ENCODE peak calls at places on chromosomes 13 and 19, in seven cellular contexts. G, T, S, B, X, A and V are unnamed samples.

GRCh38 chr19:39067104-39067503 is 17.1 kb upstream of the ACP7 start:
- DNase-seq in T (no peak), A (no peak), G (no peak), B (no peak), X (no peak), S (no peak), V (no peak)

GRCh38 chr19:1856698-1857603 is 6.4 kb downstream of the KLF16 start:
- DNase-seq in X (peak), A (peak), G (peak), S (peak), B (peak), T (no peak), V (no peak)

GRCh38 chr13:101178394-101178793 is 237.9 kb downstream of the NALCN start:
- DNase-seq in G (no peak), A (no peak), S (no peak), B (no peak), T (no peak), X (no peak), V (no peak)

GRCh38 chr13:24618219-24618955 is 61.8 kb upstream of the ATP12A start:
- DNase-seq in A (no peak), G (no peak), T (no peak), S (no peak), B (no peak), X (no peak), V (no peak)

GRCh38 chr19:35768082-35768421 is 7.3 kb upstream of the ARHGAP33 start:
- DNase-seq in B (no peak), S (no peak), A (no peak), T (no peak), X (no peak), G (no peak), V (no peak)

GRCh38 chr13:28159057-28159456 is 20.7 kb downstream of the PAN3 start:
- DNase-seq in G (no peak), A (no peak), S (no peak), B (no peak), X (no peak), T (no peak), V (no peak)

GRCh38 chr13:39876258-39876657 is 220.8 kb downstream of the COG6 start:
- DNase-seq in G (no peak), B (no peak), A (no peak), X (peak), S (no peak), T (peak), V (no peak)

GRCh38 chr19:14089412-14089661 is 1.2 kb downstream of the SAMD1 start:
- DNase-seq in G (no peak), X (no peak), A (no peak), T (peak), B (no peak), S (no peak), V (no peak)

GRCh38 chr19:1758231-1758577 is 4.9 kb downstream of the ONECUT3 start:
- DNase-seq in X (no peak), T (no peak), A (no peak), G (no peak), B (no peak), S (no peak), V (no peak)

GRCh38 chr13:31174018-31174417 is 12.3 kb upstream of the HSPH1 start:
- DNase-seq in A (no peak), B (no peak), S (no peak), G (no peak), T (peak), X (peak), V (no peak)

GRCh38 chr13:21237081-21237480 is 60.6 kb downstream of the MRPL57 start:
- DNase-seq in X (no peak), B (no peak), A (no peak), G (no peak), S (no peak), T (no peak), V (no peak)

GRCh38 chr13:77325371-77325941 is 1.4 kb downstream of the MYCBP2 start:
- DNase-seq in S (no peak), X (peak), A (no peak), B (no peak), T (no peak), G (no peak), V (no peak)

GRCh38 chr13:59445812-59446211 is 717.9 kb downstream of the DIAPH3 start:
- DNase-seq in B (no peak), G (no peak), X (no peak), S (no peak), A (no peak), T (no peak), V (no peak)

GRCh38 chr13:103044054-103044453 is 22.2 kb downstream of the SLC10A2 start:
- DNase-seq in X (no peak), S (no peak), G (no peak), B (no peak), A (no peak), T (no peak), V (no peak)

GRCh38 chr19:5539431-5539833 is 28.3 kb downstream of the TINCR start:
- DNase-seq in B (no peak), G (no peak), T (peak), S (no peak), X (no peak), A (peak), V (no peak)

GRCh38 chr19:38989066-38989605 is 13.6 kb upstream of the FBXO17 start:
- DNase-seq in A (no peak), X (peak), S (no peak), T (peak), B (no peak), G (no peak), V (no peak)

GRCh38 chr13:114259974-114260373 is 21.4 kb upstream of the UPF3A start:
- DNase-seq in T (no peak), S (no peak), X (no peak), A (no peak), G (no peak), B (no peak), V (no peak)

GRCh38 chr13:29081036-29081435 is 260.9 kb downstream of the MTUS2 start:
- DNase-seq in T (peak), A (no peak), S (no peak), B (no peak), G (no peak), X (no peak), V (no peak)

GRCh38 chr19:10474962-10475451 is 28.1 kb downstream of the KEAP1 start:
- DNase-seq in T (peak), B (no peak), X (no peak), S (no peak), G (no peak), A (no peak), V (no peak)

GRCh38 chr19:55247621-55248099 is 11.2 kb downstream of the PPP6R1 start:
- DNase-seq in T (no peak), G (no peak), X (peak), A (peak), S (no peak), B (no peak), V (no peak)

GRCh38 chr13:44249439-44249838 is 124.2 kb upstream of the SERP2 start:
- DNase-seq in S (no peak), B (no peak), G (peak), T (no peak), X (peak), A (peak), V (no peak)

GRCh38 chr19:46648070-46648960 is 12.3 kb upstream of the GNG8 start:
- DNase-seq in T (no peak), S (no peak), G (no peak), X (no peak), B (no peak), A (no peak), V (no peak)

GRCh38 chr13:108070491-108070890 is 144.8 kb downstream of the LIG4 start:
- DNase-seq in S (no peak), B (no peak), T (peak), X (no peak), G (no peak), A (no peak), V (no peak)

GRCh38 chr19:47006496-47006895 is 13.1 kb upstream of the NPAS1 start:
- DNase-seq in S (no peak), G (no peak), T (no peak), X (no peak), A (no peak), B (no peak), V (no peak)

GRCh38 chr13:77715233-77715891 is 17.9 kb downstream of the SLAIN1 start:
- DNase-seq in S (no peak), X (no peak), B (no peak), T (no peak), G (no peak), A (no peak), V (no peak)

GRCh38 chr13:64753606-64754005 is 2476.5 kb downstream of the PCDH9 start:
- DNase-seq in S (no peak), T (no peak), X (no peak), G (no peak), B (no peak), A (no peak), V (no peak)

GRCh38 chr13:30466841-30467252 is 1.1 kb upstream of the HMGB1 start:
- DNase-seq in X (peak), B (no peak), T (peak), A (no peak), G (no peak), S (no peak), V (no peak)

GRCh38 chr19:45958763-45959516 is 14.7 kb downstream of the NOVA2 start:
- DNase-seq in A (no peak), B (no peak), S (no peak), G (no peak), X (peak), T (no peak), V (no peak)

DNA sequence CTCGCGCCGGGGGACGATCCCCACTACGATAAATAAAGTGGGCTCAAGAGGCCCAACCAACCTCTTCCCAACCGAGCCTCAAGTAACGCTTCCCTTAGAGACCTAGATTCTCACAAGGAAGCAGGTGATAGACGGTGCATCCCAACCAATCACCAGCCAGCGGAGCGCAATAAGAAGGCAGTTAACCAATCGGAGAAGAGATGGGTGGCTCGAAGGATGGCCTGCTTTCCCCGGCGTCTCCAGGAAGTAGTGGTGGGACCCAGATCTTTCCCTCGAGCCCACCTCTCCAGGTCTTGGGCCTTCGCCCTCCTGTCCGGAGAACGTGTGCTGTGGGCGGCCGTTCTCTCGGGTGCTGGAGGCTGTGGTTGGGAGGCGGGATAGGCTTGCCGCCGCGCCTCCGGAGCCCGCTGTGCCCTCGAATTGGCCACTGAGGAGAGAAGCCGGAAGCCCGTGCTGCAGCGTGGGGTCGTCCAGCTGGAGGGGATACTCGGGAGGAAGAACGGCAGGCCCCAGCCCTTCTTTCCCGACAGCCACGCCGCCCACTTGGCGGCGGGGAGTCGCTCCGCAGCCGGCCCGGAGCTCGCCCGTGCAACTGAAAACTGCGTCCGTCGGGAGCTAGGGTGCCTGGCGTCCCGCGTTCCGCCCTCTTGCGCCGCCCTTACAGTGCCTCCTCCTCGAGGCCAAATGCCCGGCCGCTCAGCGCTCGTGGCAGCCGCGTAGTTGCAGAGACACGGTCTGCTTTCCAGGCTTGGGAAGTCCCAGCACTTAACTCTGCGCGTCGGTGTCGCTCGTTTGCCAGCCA is at the start of gene RNF6:
- DNase-seq in T (peak), X (peak), A (peak), S (peak), B (peak), G (peak), V (peak)
- TF ChIP-seq CTCF in T (peak), X (peak), A (no peak), S (no peak), B (no peak), G (peak), V (no peak)

GRCh38 chr13:112106467-112107141 is 39.7 kb downstream of the SOX1 start:
- DNase-seq in T (no peak), A (no peak), S (no peak), G (no peak), B (no peak), X (no peak), V (no peak)

GRCh38 chr13:112105244-112105681 is 38.3 kb downstream of the SOX1 start:
- DNase-seq in T (no peak), X (no peak), B (no peak), A (no peak), G (no peak), S (no peak), V (no peak)

GRCh38 chr13:112105884-112106283 is 38.9 kb downstream of the SOX1 start:
- DNase-seq in A (no peak), X (no peak), S (no peak), G (no peak), B (no peak), T (no peak), V (no peak)

GRCh38 chr13:112104873-112105234 is 37.9 kb downstream of the SOX1 start:
- DNase-seq in A (no peak), X (no peak), G (no peak), B (no peak), T (peak), S (no peak), V (no peak)

DNA sequence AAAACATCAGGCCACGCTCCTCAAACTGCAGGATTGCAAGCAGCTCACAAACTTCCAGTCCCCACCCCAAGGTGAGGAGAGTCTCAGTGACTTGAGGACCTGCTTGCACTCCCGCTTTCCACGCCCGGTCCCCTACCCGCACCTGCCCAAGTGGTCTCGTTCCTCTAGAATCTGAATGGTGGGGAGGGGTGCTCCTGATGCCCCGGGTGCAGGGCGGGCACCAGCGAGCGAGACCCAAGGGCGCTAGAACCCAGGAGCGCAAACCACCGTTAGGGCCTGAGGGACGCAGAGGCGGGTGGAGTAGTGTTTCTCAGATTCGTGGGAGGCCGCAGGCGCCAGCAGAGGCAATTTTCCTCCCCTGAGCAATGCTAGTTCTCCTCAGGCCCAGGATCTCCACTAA is 40.3 kb downstream of the SOX1 start:
- DNase-seq in S (no peak), X (no peak), T (no peak), G (no peak), B (no peak), A (no peak), V (no peak)
- TF ChIP-seq CTCF in S (no peak), X (no peak), T (no peak), G (no peak), B (no peak), A (no peak), V (no peak)

GRCh38 chr19:15527705-15528104 is 19.4 kb downstream of the CYP4F22 start:
- DNase-seq in X (no peak), A (no peak), B (no peak), T (no peak), S (no peak), G (no peak), V (no peak)
- TF ChIP-seq CTCF in X (no peak), A (no peak), B (no peak), T (no peak), S (no peak), G (no peak), V (no peak)

GRCh38 chr19:4362871-4363545 is 19.6 kb downstream of the MPND start:
- DNase-seq in S (no peak), G (peak), A (no peak), B (no peak), T (no peak), X (no peak), V (no peak)
- TF ChIP-seq CTCF in S (no peak), G (no peak), A (no peak), B (no peak), T (no peak), X (peak), V (no peak)

DNA sequence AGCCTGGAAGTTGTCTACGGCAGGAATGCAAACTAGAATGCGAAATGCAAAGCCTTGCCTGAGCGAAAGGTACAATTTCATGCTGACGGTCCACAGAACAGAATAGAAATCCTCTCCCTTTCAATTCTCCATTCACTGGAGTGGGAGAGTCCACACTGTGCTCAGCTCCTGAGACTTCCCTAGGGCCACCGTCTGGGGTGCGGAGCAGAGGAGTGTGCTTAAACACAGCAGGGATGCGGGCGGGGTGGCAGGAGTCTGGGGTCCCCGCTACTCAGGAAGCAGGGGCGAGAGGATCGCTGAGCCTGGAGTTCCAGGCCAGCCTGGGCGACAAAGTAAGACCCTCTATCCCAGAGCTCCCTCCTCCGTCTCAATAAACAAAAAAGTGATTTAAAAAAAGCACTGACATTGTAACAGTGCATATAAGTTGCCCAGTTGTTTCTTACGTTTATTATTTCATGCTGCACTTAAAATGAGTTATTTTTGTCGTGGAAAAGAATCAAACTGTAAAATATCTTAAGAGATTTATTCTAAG is 614 bp upstream of the ZNF816 start:
- DNase-seq in B (peak), X (no peak), T (peak), G (peak), S (no peak), A (peak), V (peak)
- TF ChIP-seq CTCF in B (no peak), X (no peak), T (no peak), G (no peak), S (no peak), A (no peak), V (no peak)

DNA sequence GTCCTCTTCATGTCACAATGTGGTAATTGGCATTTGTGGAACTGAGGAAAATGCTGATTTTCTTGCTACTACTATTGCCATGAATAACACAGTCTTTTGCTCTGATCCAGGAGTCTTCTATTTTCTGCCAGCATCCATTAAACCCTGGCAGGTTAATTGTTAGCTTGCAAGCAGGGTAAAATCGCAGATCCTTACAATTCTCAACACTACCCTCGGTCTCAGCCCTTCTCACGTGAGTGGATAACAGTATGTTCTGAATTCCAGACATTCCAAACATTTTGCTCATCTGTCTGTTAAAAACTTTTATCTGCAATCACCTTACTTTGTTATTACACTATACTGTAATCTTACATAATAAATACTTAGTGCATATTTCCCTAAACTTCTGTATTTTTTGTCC is 251.3 kb upstream of the ATXN8OS start:
- DNase-seq in G (no peak), A (no peak), X (no peak), S (no peak), T (no peak), B (no peak), V (no peak)
- TF ChIP-seq CTCF in G (no peak), A (no peak), X (no peak), S (no peak), T (no peak), B (no peak), V (no peak)